ENCODE peak calls at places on chromosomes 16 and 17, in four cellular contexts. One of them, this sample, is unnamed.
A peak's percentile ranks its signal among the peaks of the same experiment; 100 is the strongest.

GRCh38 chr17:10772425-10773380 is 31.2 kb downstream of the TMEM238L start:
- DNase-seq in K562: peak; percentile 26
- DNase-seq in H1: peak; percentile 97
- DNase-seq in HepG2: peak; percentile 33
- DNase-seq in this sample: no peak

GRCh38 chr17:2482218-2482617 is 29.5 kb downstream of the METTL16 start:
- DNase-seq in K562: no peak
- DNase-seq in HepG2: no peak
- DNase-seq in H1: no peak
- DNase-seq in this sample: no peak

GRCh38 chr16:1117169-1117900 is 21.3 kb upstream of the C1QTNF8 start:
- DNase-seq in HepG2: no peak
- DNase-seq in H1: no peak
- DNase-seq in K562: no peak
- DNase-seq in this sample: no peak

GRCh38 chr16:79163666-79164377 is 436.7 kb downstream of the MAF start:
- DNase-seq in H1: no peak
- DNase-seq in K562: no peak
- DNase-seq in HepG2: no peak
- DNase-seq in this sample: no peak

GRCh38 chr17:29256735-29257466 is 10.2 kb downstream of the CRYBA1 start:
- DNase-seq in H1: no peak
- DNase-seq in HepG2: no peak
- DNase-seq in K562: no peak
- DNase-seq in this sample: no peak

GRCh38 chr16:67719778-67720144 is 645 bp upstream of the GFOD2 start:
- DNase-seq in H1: no peak
- DNase-seq in HepG2: peak; percentile 48
- DNase-seq in K562: peak; percentile 65
- DNase-seq in this sample: no peak

GRCh38 chr17:44548714-44549230 is 8.5 kb upstream of the FZD2 start:
- DNase-seq in HepG2: no peak
- DNase-seq in K562: no peak
- DNase-seq in H1: no peak
- DNase-seq in this sample: no peak

GRCh38 chr16:19844945-19845641 is 39.6 kb downstream of the GPRC5B start:
- DNase-seq in HepG2: no peak
- DNase-seq in H1: no peak
- DNase-seq in K562: peak; percentile 35
- DNase-seq in this sample: no peak

GRCh38 chr17:2703606-2704005 is 8.0 kb downstream of the CLUH start:
- DNase-seq in H1: no peak
- DNase-seq in HepG2: no peak
- DNase-seq in K562: no peak
- DNase-seq in this sample: no peak

GRCh38 chr16:19513377-19514053 is 8.4 kb downstream of the GDE1 start:
- DNase-seq in K562: no peak
- DNase-seq in H1: no peak
- DNase-seq in HepG2: no peak
- DNase-seq in this sample: no peak

GRCh38 chr17:45783593-45784292 is 377 bp upstream of the CRHR1 start:
- DNase-seq in HepG2: no peak
- DNase-seq in H1: no peak
- DNase-seq in K562: no peak
- DNase-seq in this sample: no peak

GRCh38 chr17:48351916-48352332 is 78.1 kb downstream of the SKAP1 start:
- DNase-seq in HepG2: peak; percentile 5
- DNase-seq in H1: no peak
- DNase-seq in K562: peak; percentile 40
- DNase-seq in this sample: no peak

GRCh38 chr16:56608876-56609462 is 585 bp downstream of the MT2A start:
- DNase-seq in HepG2: no peak
- DNase-seq in H1: no peak
- DNase-seq in K562: no peak
- DNase-seq in this sample: no peak

GRCh38 chr16:75860654-75861053 is 134.4 kb upstream of the CPHXL start:
- DNase-seq in H1: no peak
- DNase-seq in K562: no peak
- DNase-seq in HepG2: peak; percentile 21
- DNase-seq in this sample: no peak

GRCh38 chr17:51643702-51644490 is 383.6 kb downstream of the UTP18 start:
- DNase-seq in H1: no peak
- DNase-seq in HepG2: no peak
- DNase-seq in K562: no peak
- DNase-seq in this sample: no peak

GRCh38 chr16:30786936-30787612 is at the start of gene ZNF629:
- DNase-seq in H1: peak; percentile 87
- DNase-seq in HepG2: peak; percentile 79
- DNase-seq in K562: peak; percentile 83
- DNase-seq in this sample: no peak

GRCh38 chr17:81161536-81161935 is 3.8 kb upstream of the PVALEF start:
- DNase-seq in HepG2: no peak
- DNase-seq in H1: no peak
- DNase-seq in K562: no peak
- DNase-seq in this sample: no peak

GRCh38 chr17:6699997-6700947 is 12.9 kb downstream of the SLC13A5 start:
- DNase-seq in K562: no peak
- DNase-seq in H1: no peak
- DNase-seq in HepG2: peak; percentile 98
- DNase-seq in this sample: no peak

GRCh38 chr17:39194985-39195524 is 2.4 kb downstream of the CACNB1 start:
- DNase-seq in K562: no peak
- DNase-seq in H1: no peak
- DNase-seq in HepG2: no peak
- DNase-seq in this sample: no peak

GRCh38 chr17:2194778-2195417 is 108.7 kb downstream of the SMG6 start:
- DNase-seq in H1: peak; percentile 74
- DNase-seq in HepG2: no peak
- DNase-seq in K562: no peak
- DNase-seq in this sample: no peak

GRCh38 chr17:30922235-30922993 is 669 bp downstream of the ADAP2 start:
- DNase-seq in K562: no peak
- DNase-seq in H1: peak; percentile 66
- DNase-seq in HepG2: no peak
- DNase-seq in this sample: no peak

GRCh38 chr17:30920282-30920681 is 1.5 kb upstream of the ADAP2 start:
- DNase-seq in HepG2: peak; percentile 27
- DNase-seq in K562: no peak
- DNase-seq in H1: no peak
- DNase-seq in this sample: no peak

GRCh38 chr17:30920683-30921543 is 832 bp upstream of the ADAP2 start:
- DNase-seq in K562: no peak
- DNase-seq in HepG2: no peak
- DNase-seq in H1: no peak
- DNase-seq in this sample: no peak

GRCh38 chr17:30924341-30924740 is 2.6 kb downstream of the ADAP2 start:
- DNase-seq in HepG2: no peak
- DNase-seq in K562: no peak
- DNase-seq in H1: no peak
- DNase-seq in this sample: no peak

DNA sequence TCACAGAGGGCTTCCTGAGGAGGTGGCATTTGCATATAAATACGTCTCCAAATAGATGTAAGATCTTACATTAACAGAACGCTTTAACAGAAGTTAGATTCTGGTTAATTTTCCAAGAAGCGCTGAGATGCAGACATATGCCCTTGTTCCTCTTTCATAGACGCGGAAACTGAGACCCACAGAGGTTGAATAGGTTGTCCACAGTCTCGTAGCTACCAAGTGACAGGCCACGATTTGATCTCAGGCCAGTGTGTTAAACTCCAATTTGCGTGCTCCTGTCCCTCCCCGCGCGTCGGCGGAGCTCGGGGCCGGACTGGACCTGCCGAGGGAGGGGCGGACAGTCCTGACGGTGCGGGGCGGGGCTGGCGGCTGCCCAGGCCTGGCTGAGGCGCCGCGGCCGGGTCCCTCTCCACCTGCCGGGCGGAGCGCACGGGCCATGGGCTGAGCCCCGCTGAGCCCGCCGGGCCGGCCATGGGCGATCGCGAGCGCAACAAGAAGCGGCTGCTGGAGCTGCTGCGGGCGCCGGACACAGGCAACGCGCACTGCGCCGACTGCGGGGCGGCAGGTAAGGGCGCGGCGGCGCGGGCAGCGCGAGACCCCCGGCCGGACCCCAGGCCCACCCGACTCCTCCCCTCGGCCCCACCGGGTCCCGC is at the start of gene ADAP2:
- DNase-seq in K562: peak; percentile 34
- DNase-seq in HepG2: no peak
- DNase-seq in H1: peak; percentile 70
- DNase-seq in this sample: no peak
- TF ChIP-seq CBX5 in K562: no peak
- TF ChIP-seq CBX5 in HepG2: no peak
- TF ChIP-seq CBX5 in H1: no peak
- TF ChIP-seq CBX5 in this sample: no peak

DNA sequence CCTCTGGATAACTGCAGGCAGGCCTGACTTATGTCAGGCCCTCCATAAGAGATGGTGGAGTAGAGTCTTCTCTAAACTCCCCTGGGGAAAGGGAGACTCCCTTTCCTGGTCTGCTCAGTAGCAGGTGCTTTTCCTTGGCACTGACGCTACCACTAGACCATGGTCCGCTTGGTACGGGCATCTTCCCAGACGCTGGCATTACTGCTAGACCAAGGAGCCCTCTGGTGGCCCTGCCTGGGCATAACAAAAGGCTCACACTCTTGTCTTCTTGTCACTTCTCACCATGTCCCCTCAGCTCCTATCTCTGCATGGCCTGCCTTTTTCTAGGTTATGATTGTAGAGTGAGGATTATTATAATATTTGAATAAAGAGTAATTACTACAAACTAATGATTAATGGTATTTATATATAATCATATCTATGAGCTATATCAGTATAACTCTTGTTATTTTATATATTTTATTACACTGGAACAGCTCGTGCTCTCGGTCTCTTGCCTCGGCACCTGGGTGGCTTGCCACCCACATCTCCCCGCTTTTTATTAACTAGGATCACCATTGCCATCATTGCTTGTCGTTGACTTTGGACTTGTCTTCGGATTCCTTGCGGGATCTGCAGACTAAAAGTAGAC is 59.8 kb upstream of the ARL4D start:
- DNase-seq in HepG2: peak; percentile 51
- DNase-seq in H1: peak; percentile 77
- DNase-seq in K562: no peak
- DNase-seq in this sample: no peak
- TF ChIP-seq CBX5 in HepG2: no peak
- TF ChIP-seq CBX5 in H1: no peak
- TF ChIP-seq CBX5 in K562: no peak
- TF ChIP-seq CBX5 in this sample: no peak

DNA sequence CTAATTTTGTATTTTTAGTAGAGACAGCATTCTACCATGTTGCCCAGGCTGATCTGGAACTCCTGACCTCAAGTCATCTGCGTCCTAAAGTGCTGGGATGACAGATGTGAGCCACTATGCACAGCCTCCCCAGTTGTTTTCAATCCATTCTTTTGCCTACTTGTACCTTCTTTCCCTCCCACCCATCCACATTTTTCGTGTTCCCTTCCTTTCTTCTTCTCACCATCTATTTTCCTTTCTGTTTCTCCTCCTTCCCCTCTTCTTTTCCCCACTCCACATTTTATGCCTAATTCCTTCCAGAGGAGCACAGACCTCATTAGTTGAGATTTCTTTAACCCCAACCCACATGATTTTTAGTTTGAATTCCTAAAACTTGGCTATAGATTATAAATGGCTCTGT is 94.3 kb downstream of the ATF7IP2 start:
- DNase-seq in H1: no peak
- DNase-seq in K562: no peak
- DNase-seq in HepG2: no peak
- DNase-seq in this sample: no peak
- TF ChIP-seq CBX5 in H1: no peak
- TF ChIP-seq CBX5 in K562: no peak
- TF ChIP-seq CBX5 in HepG2: no peak
- TF ChIP-seq CBX5 in this sample: no peak

DNA sequence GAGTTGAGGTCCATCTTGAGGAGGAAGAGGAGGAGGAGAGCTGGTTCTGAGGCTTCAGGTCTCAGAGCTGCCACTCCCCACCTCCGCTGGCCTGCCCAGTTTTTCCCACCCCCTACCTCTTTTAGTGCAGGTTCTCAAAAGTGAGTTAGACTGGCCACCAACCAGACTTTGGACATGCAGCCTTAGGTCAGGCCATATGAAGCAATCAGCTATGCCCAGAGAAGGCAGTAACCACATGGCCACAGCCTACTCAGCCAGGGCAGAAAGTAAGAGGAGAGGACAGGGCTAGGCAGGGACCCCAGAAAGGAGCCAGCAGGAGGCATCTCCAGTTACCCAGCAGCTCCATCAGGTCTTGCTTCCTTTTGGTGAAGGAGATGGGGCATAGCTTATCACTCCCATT is 9.0 kb downstream of the MYO15A start:
- DNase-seq in K562: no peak
- DNase-seq in H1: no peak
- DNase-seq in HepG2: peak; percentile 42
- DNase-seq in this sample: no peak
- TF ChIP-seq CBX5 in K562: no peak
- TF ChIP-seq CBX5 in H1: no peak
- TF ChIP-seq CBX5 in HepG2: no peak
- TF ChIP-seq CBX5 in this sample: no peak

GRCh38 chr17:82490512-82491195 is 28.9 kb upstream of the FOXK2 start:
- DNase-seq in H1: no peak
- DNase-seq in HepG2: no peak
- DNase-seq in K562: no peak
- DNase-seq in this sample: no peak

GRCh38 chr17:82489851-82490511 is 29.6 kb upstream of the FOXK2 start:
- DNase-seq in H1: no peak
- DNase-seq in HepG2: no peak
- DNase-seq in K562: no peak
- DNase-seq in this sample: no peak

GRCh38 chr17:82491196-82491530 is 28.4 kb upstream of the FOXK2 start:
- DNase-seq in H1: no peak
- DNase-seq in K562: no peak
- DNase-seq in HepG2: no peak
- DNase-seq in this sample: no peak

GRCh38 chr17:82487898-82488297 is 29.4 kb downstream of the NARF start:
- DNase-seq in HepG2: no peak
- DNase-seq in K562: no peak
- DNase-seq in H1: no peak
- DNase-seq in this sample: no peak

GRCh38 chr17:82489117-82489516 is 30.4 kb upstream of the FOXK2 start:
- DNase-seq in HepG2: no peak
- DNase-seq in H1: no peak
- DNase-seq in K562: no peak
- DNase-seq in this sample: no peak
- TF ChIP-seq CBX5 in HepG2: no peak
- TF ChIP-seq CBX5 in H1: no peak
- TF ChIP-seq CBX5 in K562: no peak
- TF ChIP-seq CBX5 in this sample: no peak